ENCODE peak calls at places on chromosomes 6 and 20, in seven cellular contexts. One of them, this sample, is unnamed.

GRCh38 chr6:5290097-5290496 is 28.8 kb downstream of the FARS2 start:
- DNase-seq in IMR-90: no peak
- DNase-seq in neuronal stem cell: no peak
- DNase-seq in H1: no peak
- DNase-seq in trophoblast cell: no peak
- DNase-seq in H9: no peak
- DNase-seq in mesendoderm: no peak
- DNase-seq in this sample: no peak

GRCh38 chr6:168058691-168059551 is 20.1 kb downstream of the FRMD1 start:
- DNase-seq in IMR-90: no peak
- DNase-seq in neuronal stem cell: no peak
- DNase-seq in H1: no peak
- DNase-seq in trophoblast cell: no peak
- DNase-seq in H9: peak; percentile 70
- DNase-seq in mesendoderm: peak; percentile 86
- DNase-seq in this sample: no peak

GRCh38 chr20:32792316-32792715 is 27.4 kb upstream of the MAPRE1 start:
- DNase-seq in IMR-90: peak; percentile 23
- DNase-seq in neuronal stem cell: peak; percentile 55
- DNase-seq in H1: no peak
- DNase-seq in trophoblast cell: no peak
- DNase-seq in H9: no peak
- DNase-seq in mesendoderm: peak; percentile 61
- DNase-seq in this sample: peak; percentile 10

GRCh38 chr6:113068569-113068968 is 721.4 kb downstream of the RFPL4B start:
- DNase-seq in IMR-90: no peak
- DNase-seq in neuronal stem cell: no peak
- DNase-seq in H1: no peak
- DNase-seq in trophoblast cell: no peak
- DNase-seq in H9: no peak
- DNase-seq in mesendoderm: no peak
- DNase-seq in this sample: no peak

GRCh38 chr20:14334306-14334930 is 3.0 kb downstream of the FLRT3 start:
- DNase-seq in IMR-90: peak; percentile 45
- DNase-seq in neuronal stem cell: peak; percentile 52
- DNase-seq in H1: peak; percentile 9
- DNase-seq in trophoblast cell: no peak
- DNase-seq in H9: peak; percentile 37
- DNase-seq in mesendoderm: peak; percentile 90
- DNase-seq in this sample: peak; percentile 58

GRCh38 chr6:165487347-165487746 is 175.7 kb downstream of the PDE10A start:
- DNase-seq in IMR-90: peak; percentile 29
- DNase-seq in neuronal stem cell: no peak
- DNase-seq in H1: no peak
- DNase-seq in trophoblast cell: no peak
- DNase-seq in H9: no peak
- DNase-seq in mesendoderm: no peak
- DNase-seq in this sample: no peak

GRCh38 chr6:127784468-127784867 is 116.4 kb downstream of the THEMIS start:
- DNase-seq in IMR-90: no peak
- DNase-seq in neuronal stem cell: no peak
- DNase-seq in H1: no peak
- DNase-seq in trophoblast cell: no peak
- DNase-seq in H9: no peak
- DNase-seq in mesendoderm: no peak
- DNase-seq in this sample: no peak

GRCh38 chr20:7275628-7276237 is 508.2 kb downstream of the BMP2 start:
- DNase-seq in IMR-90: no peak
- DNase-seq in neuronal stem cell: no peak
- DNase-seq in H1: no peak
- DNase-seq in trophoblast cell: no peak
- DNase-seq in H9: no peak
- DNase-seq in mesendoderm: no peak
- DNase-seq in this sample: no peak

GRCh38 chr6:11912420-11912819 is 99.7 kb upstream of the HIVEP1 start:
- DNase-seq in IMR-90: no peak
- DNase-seq in neuronal stem cell: no peak
- DNase-seq in H1: no peak
- DNase-seq in trophoblast cell: no peak
- DNase-seq in H9: no peak
- DNase-seq in mesendoderm: no peak
- DNase-seq in this sample: no peak

GRCh38 chr6:79239538-79240168 is 5.2 kb upstream of the HMGN3 start:
- DNase-seq in IMR-90: no peak
- DNase-seq in neuronal stem cell: no peak
- DNase-seq in H1: no peak
- DNase-seq in trophoblast cell: peak; percentile 23
- DNase-seq in H9: no peak
- DNase-seq in mesendoderm: no peak
- DNase-seq in this sample: no peak

GRCh38 chr20:60959971-60960370 is 292.1 kb upstream of the CDH4 start:
- DNase-seq in IMR-90: no peak
- DNase-seq in neuronal stem cell: no peak
- DNase-seq in H1: no peak
- DNase-seq in trophoblast cell: no peak
- DNase-seq in H9: no peak
- DNase-seq in mesendoderm: no peak
- DNase-seq in this sample: no peak

GRCh38 chr20:60956194-60956593 is 295.9 kb upstream of the CDH4 start:
- DNase-seq in IMR-90: no peak
- DNase-seq in neuronal stem cell: no peak
- DNase-seq in H1: no peak
- DNase-seq in trophoblast cell: no peak
- DNase-seq in H9: no peak
- DNase-seq in mesendoderm: no peak
- DNase-seq in this sample: no peak

GRCh38 chr20:60960500-60960899 is 291.6 kb upstream of the CDH4 start:
- DNase-seq in IMR-90: no peak
- DNase-seq in neuronal stem cell: no peak
- DNase-seq in H1: no peak
- DNase-seq in trophoblast cell: no peak
- DNase-seq in H9: no peak
- DNase-seq in mesendoderm: no peak
- DNase-seq in this sample: no peak

GRCh38 chr20:60955687-60956086 is 296.4 kb upstream of the CDH4 start:
- DNase-seq in IMR-90: no peak
- DNase-seq in neuronal stem cell: no peak
- DNase-seq in H1: no peak
- DNase-seq in trophoblast cell: no peak
- DNase-seq in H9: no peak
- DNase-seq in mesendoderm: no peak
- DNase-seq in this sample: no peak

DNA sequence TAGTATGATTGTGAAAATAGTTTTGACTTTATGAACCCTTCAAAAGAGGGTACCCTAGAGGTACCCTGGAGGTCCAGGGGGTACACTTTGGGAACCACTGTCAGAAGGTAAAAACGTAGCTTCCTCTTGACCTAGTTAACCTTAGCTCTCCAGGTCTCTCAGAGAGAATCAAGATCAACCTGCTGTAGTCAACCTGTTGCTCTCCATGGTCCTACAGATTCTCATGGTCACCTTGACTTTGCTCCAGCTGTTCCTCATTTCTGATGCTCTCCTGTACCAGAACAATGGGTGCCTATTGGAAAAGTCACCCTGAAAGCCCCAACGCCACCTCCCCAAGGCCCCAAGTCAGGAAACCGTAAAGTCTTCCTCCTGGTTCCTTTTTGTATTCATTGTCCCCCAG is 294.4 kb upstream of the CDH4 start:
- DNase-seq in IMR-90: no peak
- DNase-seq in neuronal stem cell: no peak
- DNase-seq in H1: no peak
- DNase-seq in trophoblast cell: no peak
- DNase-seq in H9: no peak
- DNase-seq in mesendoderm: no peak
- DNase-seq in this sample: no peak
- H4K8ac ChIP-seq in IMR-90: no peak overlapping the region
- H4K8ac ChIP-seq in neuronal stem cell: no peak overlapping the region
- H4K8ac ChIP-seq in H1: no peak overlapping the region
- H4K8ac ChIP-seq in trophoblast cell: no peak overlapping the region
- H4K8ac ChIP-seq in H9: no peak overlapping the region
- H4K8ac ChIP-seq in mesendoderm: no peak overlapping the region
- H4K8ac ChIP-seq in this sample: no peak overlapping the region

GRCh38 chr20:41340327-41341055 is at the start of gene LPIN3:
- DNase-seq in IMR-90: peak; percentile 63
- DNase-seq in neuronal stem cell: peak; percentile 91
- DNase-seq in H1: peak; percentile 81
- DNase-seq in trophoblast cell: peak; percentile 96
- DNase-seq in H9: peak; percentile 96
- DNase-seq in mesendoderm: peak; percentile 97
- DNase-seq in this sample: peak; percentile 84

GRCh38 chr20:41344477-41344876 is 3.9 kb downstream of the LPIN3 start:
- DNase-seq in IMR-90: no peak
- DNase-seq in neuronal stem cell: no peak
- DNase-seq in H1: no peak
- DNase-seq in trophoblast cell: no peak
- DNase-seq in H9: no peak
- DNase-seq in mesendoderm: no peak
- DNase-seq in this sample: no peak

GRCh38 chr20:41344938-41345728 is 4.5 kb downstream of the LPIN3 start:
- DNase-seq in IMR-90: no peak
- DNase-seq in neuronal stem cell: no peak
- DNase-seq in H1: no peak
- DNase-seq in trophoblast cell: no peak
- DNase-seq in H9: no peak
- DNase-seq in mesendoderm: no peak
- DNase-seq in this sample: no peak

GRCh38 chr20:41339957-41340326 is 679 bp upstream of the LPIN3 start:
- DNase-seq in IMR-90: peak; percentile 45
- DNase-seq in neuronal stem cell: peak; percentile 79
- DNase-seq in H1: peak; percentile 88
- DNase-seq in trophoblast cell: peak; percentile 96
- DNase-seq in H9: peak; percentile 97
- DNase-seq in mesendoderm: peak; percentile 89
- DNase-seq in this sample: peak; percentile 73

DNA sequence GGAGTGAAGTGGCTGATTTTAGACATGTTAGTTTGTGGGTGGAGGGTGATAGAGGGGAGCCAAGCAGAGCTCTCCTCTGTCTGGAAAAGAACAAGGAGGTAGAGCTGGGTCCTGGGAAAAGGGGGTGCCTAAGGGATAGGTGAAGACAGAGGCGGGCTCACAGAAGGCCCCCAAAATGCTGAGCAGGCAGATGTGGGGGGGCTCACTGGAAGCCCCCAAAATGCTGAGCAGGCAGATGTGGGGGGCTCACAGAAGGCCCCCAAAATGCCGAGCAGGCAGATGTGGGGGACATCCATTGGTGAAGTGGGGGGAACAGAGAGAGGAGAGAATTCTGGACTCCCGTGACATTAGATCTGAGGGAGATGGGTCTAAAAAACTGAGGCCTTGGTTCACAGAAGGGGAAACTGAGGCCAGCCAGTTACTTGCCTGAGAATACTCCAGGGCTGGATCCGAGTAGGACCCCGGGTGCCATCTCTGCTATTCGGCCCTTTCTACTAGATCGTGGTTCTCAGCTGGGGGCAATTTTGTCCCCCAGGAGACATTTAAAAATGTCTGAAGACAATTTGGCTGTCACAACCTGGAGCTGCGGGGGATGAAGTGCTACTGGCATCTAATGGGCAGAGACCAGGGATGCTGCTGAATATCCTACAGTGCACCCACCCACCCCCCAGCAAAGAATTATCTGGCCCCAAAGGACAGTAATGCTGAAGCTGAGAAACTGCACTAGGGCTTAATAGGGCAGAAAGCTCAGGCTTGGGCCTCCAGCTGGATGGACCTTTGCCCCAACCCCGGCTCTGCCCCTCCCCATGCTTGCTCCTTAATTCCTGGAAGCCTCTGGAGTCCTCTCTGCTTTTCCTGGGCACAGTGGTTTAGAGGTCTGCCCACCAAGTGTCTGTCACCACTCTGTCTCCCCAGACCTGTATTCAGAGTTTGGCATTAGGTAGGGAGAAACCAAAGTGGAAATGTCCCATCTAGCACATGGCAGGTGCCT is 2.1 kb downstream of the LPIN3 start:
- DNase-seq in IMR-90: no peak
- DNase-seq in neuronal stem cell: no peak
- DNase-seq in H1: no peak
- DNase-seq in trophoblast cell: no peak
- DNase-seq in H9: no peak
- DNase-seq in mesendoderm: no peak
- DNase-seq in this sample: no peak
- H4K8ac ChIP-seq in IMR-90: no peak overlapping the region
- H4K8ac ChIP-seq in neuronal stem cell: no peak overlapping the region
- H4K8ac ChIP-seq in H1: no peak overlapping the region
- H4K8ac ChIP-seq in trophoblast cell: no peak overlapping the region
- H4K8ac ChIP-seq in H9: no peak overlapping the region
- H4K8ac ChIP-seq in mesendoderm: no peak overlapping the region
- H4K8ac ChIP-seq in this sample: no peak overlapping the region

DNA sequence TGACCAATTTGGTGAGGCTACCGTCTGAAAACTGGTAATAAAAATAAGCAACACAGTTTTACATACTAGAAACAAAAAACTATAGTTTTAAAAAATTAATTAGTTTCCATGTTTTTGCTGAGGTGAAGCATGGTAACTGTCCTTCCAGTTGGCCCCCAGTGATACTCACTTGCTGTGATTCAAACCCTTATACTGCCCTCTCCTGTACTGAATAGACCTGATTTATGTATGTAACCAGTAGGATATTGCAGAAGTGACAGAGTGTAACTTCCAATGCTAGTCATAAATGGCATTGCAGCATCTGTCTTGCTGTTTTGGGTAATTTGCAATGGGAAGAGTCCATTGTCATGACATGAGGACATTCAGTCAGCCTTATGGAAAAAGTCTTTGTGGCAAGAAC is 8.8 kb upstream of the CHD6 start:
- DNase-seq in IMR-90: no peak
- DNase-seq in neuronal stem cell: no peak
- DNase-seq in H1: no peak
- DNase-seq in trophoblast cell: no peak
- DNase-seq in H9: no peak
- DNase-seq in mesendoderm: no peak
- DNase-seq in this sample: no peak
- H4K8ac ChIP-seq in IMR-90: no peak overlapping the region
- H4K8ac ChIP-seq in neuronal stem cell: no peak overlapping the region
- H4K8ac ChIP-seq in H1: no peak overlapping the region
- H4K8ac ChIP-seq in trophoblast cell: no peak overlapping the region
- H4K8ac ChIP-seq in H9: no peak overlapping the region
- H4K8ac ChIP-seq in mesendoderm: no peak overlapping the region
- H4K8ac ChIP-seq in this sample: no peak overlapping the region

GRCh38 chr6:16377470-16377869 is 139.1 kb downstream of the GMPR start:
- DNase-seq in IMR-90: no peak
- DNase-seq in neuronal stem cell: no peak
- DNase-seq in H1: no peak
- DNase-seq in trophoblast cell: no peak
- DNase-seq in H9: no peak
- DNase-seq in mesendoderm: no peak
- DNase-seq in this sample: no peak

GRCh38 chr6:16383607-16384206 is 145.3 kb downstream of the GMPR start:
- DNase-seq in IMR-90: no peak
- DNase-seq in neuronal stem cell: no peak
- DNase-seq in H1: no peak
- DNase-seq in trophoblast cell: no peak
- DNase-seq in H9: no peak
- DNase-seq in mesendoderm: no peak
- DNase-seq in this sample: no peak

GRCh38 chr6:16375828-16376227 is 137.4 kb downstream of the GMPR start:
- DNase-seq in IMR-90: no peak
- DNase-seq in neuronal stem cell: no peak
- DNase-seq in H1: no peak
- DNase-seq in trophoblast cell: no peak
- DNase-seq in H9: no peak
- DNase-seq in mesendoderm: no peak
- DNase-seq in this sample: no peak

GRCh38 chr6:16374796-16375195 is 136.4 kb downstream of the GMPR start:
- DNase-seq in IMR-90: no peak
- DNase-seq in neuronal stem cell: peak; percentile 39
- DNase-seq in H1: no peak
- DNase-seq in trophoblast cell: no peak
- DNase-seq in H9: no peak
- DNase-seq in mesendoderm: no peak
- DNase-seq in this sample: no peak

GRCh38 chr6:16380220-16380809 is 141.9 kb downstream of the GMPR start:
- DNase-seq in IMR-90: no peak
- DNase-seq in neuronal stem cell: no peak
- DNase-seq in H1: no peak
- DNase-seq in trophoblast cell: no peak
- DNase-seq in H9: no peak
- DNase-seq in mesendoderm: no peak
- DNase-seq in this sample: no peak
- H4K8ac ChIP-seq in IMR-90: no peak overlapping the region
- H4K8ac ChIP-seq in neuronal stem cell: no peak overlapping the region
- H4K8ac ChIP-seq in H1: no peak overlapping the region
- H4K8ac ChIP-seq in trophoblast cell: no peak overlapping the region
- H4K8ac ChIP-seq in H9: no peak overlapping the region
- H4K8ac ChIP-seq in mesendoderm: no peak overlapping the region
- H4K8ac ChIP-seq in this sample: no peak overlapping the region